ENCODE peak calls at places on chromosomes 16 and 17, in four cellular contexts. One of them, this sample, is unnamed.

GRCh38 chr17:40016692-40017000 is 1.4 kb downstream of the CSF3 start:
- DNase-seq in T-helper 2 cell: no peak
- DNase-seq in mesenchymal stem cell: no peak
- DNase-seq in EL: no peak
- DNase-seq in this sample: no peak

GRCh38 chr16:1311212-1311737 is 1.8 kb downstream of the UBE2I start:
- DNase-seq in T-helper 2 cell: no peak
- DNase-seq in mesenchymal stem cell: peak
- DNase-seq in EL: no peak
- DNase-seq in this sample: no peak

GRCh38 chr16:83701494-83701893 is 106.3 kb upstream of the HSBP1 start:
- DNase-seq in T-helper 2 cell: no peak
- DNase-seq in mesenchymal stem cell: peak
- DNase-seq in EL: peak
- DNase-seq in this sample: peak

GRCh38 chr16:88695753-88696152 is 9.4 kb upstream of the SNAI3 start:
- DNase-seq in T-helper 2 cell: no peak
- DNase-seq in mesenchymal stem cell: no peak
- DNase-seq in EL: no peak
- DNase-seq in this sample: no peak

GRCh38 chr16:77273815-77274214 is 74.6 kb downstream of the SYCE1L start:
- DNase-seq in T-helper 2 cell: no peak
- DNase-seq in mesenchymal stem cell: peak
- DNase-seq in EL: no peak
- DNase-seq in this sample: no peak

GRCh38 chr16:24409045-24409444 is 130.3 kb upstream of the RBBP6 start:
- DNase-seq in T-helper 2 cell: no peak
- DNase-seq in mesenchymal stem cell: no peak
- DNase-seq in EL: no peak
- DNase-seq in this sample: peak

GRCh38 chr17:75759457-75759856 is 5.5 kb downstream of the GALK1 start:
- DNase-seq in T-helper 2 cell: no peak
- DNase-seq in mesenchymal stem cell: no peak
- DNase-seq in EL: no peak
- DNase-seq in this sample: no peak

GRCh38 chr17:1147664-1148063 is 32.1 kb downstream of the ABR start:
- DNase-seq in T-helper 2 cell: no peak
- DNase-seq in mesenchymal stem cell: peak
- DNase-seq in EL: peak
- DNase-seq in this sample: peak

GRCh38 chr16:24045641-24046040 is 209.9 kb downstream of the PRKCB start:
- DNase-seq in T-helper 2 cell: no peak
- DNase-seq in mesenchymal stem cell: no peak
- DNase-seq in EL: no peak
- DNase-seq in this sample: peak

GRCh38 chr16:28063611-28064061 is at the start of gene GSG1L:
- DNase-seq in T-helper 2 cell: no peak
- DNase-seq in mesenchymal stem cell: no peak
- DNase-seq in EL: no peak
- DNase-seq in this sample: peak

This sample was measured in A673.